ENCODE peak calls at places on chromosomes 12 and 14, in five cellular contexts. I, U, D, N and E are unnamed samples.

GRCh38 chr14:42140001-42140400 is 533.3 kb downstream of the LRFN5 start:
- DNase-seq in D (no peak), I (no peak), U (no peak), N (no peak), E (no peak)

GRCh38 chr12:57896437-57897201 is 44.7 kb upstream of the ATP23 start:
- DNase-seq in D (peak), I (no peak), N (no peak), U (peak), E (peak)

GRCh38 chr14:64005822-64006221 is 153.0 kb downstream of the SYNE2 start:
- DNase-seq in D (no peak), I (peak), U (no peak), N (no peak), E (no peak)

GRCh38 chr14:68817513-68818212 is 24.8 kb upstream of the ZFP36L1 start:
- DNase-seq in I (no peak), U (no peak), D (no peak), N (no peak), E (no peak)

GRCh38 chr14:101474563-101475467 is 86.5 kb upstream of the DIO3 start:
- DNase-seq in U (no peak), N (no peak), I (no peak), D (no peak), E (no peak)

GRCh38 chr12:64528616-64529015 is 76.7 kb downstream of the TBK1 start:
- DNase-seq in D (no peak), I (no peak), U (peak), N (no peak), E (no peak)

GRCh38 chr14:50363734-50364113 is 33.0 kb downstream of the CDKL1 start:
- DNase-seq in I (peak), D (no peak), U (no peak), N (no peak), E (no peak)

GRCh38 chr12:120713861-120714482 is 3.7 kb downstream of the UNC119B start:
- DNase-seq in D (peak), I (peak), U (peak), N (peak), E (peak)

GRCh38 chr14:63178912-63179311 is 25.3 kb upstream of the RHOJ start:
- DNase-seq in D (no peak), N (no peak), I (no peak), U (no peak), E (no peak)

GRCh38 chr14:99254391-99255009 is 17.5 kb downstream of the BCL11B start:
- DNase-seq in I (no peak), D (no peak), N (no peak), U (no peak), E (no peak)

GRCh38 chr12:72273499-72273837 is 1.3 kb downstream of the TRHDE start:
- DNase-seq in D (no peak), N (no peak), U (no peak), I (no peak), E (no peak)

GRCh38 chr12:69343357-69343756 is 4.8 kb upstream of the LYZ start:
- DNase-seq in N (no peak), I (no peak), U (no peak), D (no peak), E (no peak)

GRCh38 chr14:54730156-54730961 is 163.4 kb downstream of the SAMD4A start:
- DNase-seq in N (peak), I (peak), D (no peak), U (no peak), E (no peak)

GRCh38 chr12:103833095-103833777 is 7.8 kb downstream of the NT5DC3 start:
- DNase-seq in U (no peak), N (no peak), I (no peak), D (no peak), E (no peak)

GRCh38 chr12:85805654-85806053 is 30.6 kb downstream of the RASSF9 start:
- DNase-seq in N (no peak), D (no peak), U (no peak), I (no peak), E (no peak)

GRCh38 chr12:24902521-24903304 is 46.2 kb downstream of the BCAT1 start:
- DNase-seq in N (no peak), D (peak), I (no peak), U (no peak), E (no peak)

GRCh38 chr14:95065411-95065810 is 91.9 kb downstream of the DICER1 start:
- DNase-seq in D (no peak), I (no peak), N (no peak), U (no peak), E (no peak)

GRCh38 chr12:107126688-107127481 is 33.5 kb upstream of the CRY1 start:
- DNase-seq in I (no peak), D (no peak), N (no peak), U (peak), E (no peak)

GRCh38 chr14:54098536-54098935 is 141.9 kb upstream of the BMP4 start:
- DNase-seq in I (no peak), N (no peak), D (no peak), U (no peak), E (no peak)

GRCh38 chr12:75553865-75554555 is 42.6 kb upstream of the KRR1 start:
- DNase-seq in I (no peak), D (no peak), N (no peak), U (no peak), E (no peak)
- H3K27ac ChIP-seq in I (no peak), D (no peak), N (no peak), U (no peak), E (peak)

GRCh38 chr12:53010955-53011354 is 4.7 kb downstream of the EIF4B start:
- DNase-seq in D (no peak), I (no peak), U (no peak), N (no peak), E (no peak)

GRCh38 chr12:53014709-53015108 is 8.5 kb downstream of the EIF4B start:
- DNase-seq in N (no peak), D (no peak), U (no peak), I (no peak), E (no peak)

GRCh38 chr12:53011889-53012288 is 5.6 kb downstream of the EIF4B start:
- DNase-seq in N (no peak), U (no peak), D (no peak), I (no peak), E (no peak)

GRCh38 chr12:53006810-53007742 is 820 bp downstream of the EIF4B start:
- DNase-seq in I (peak), D (peak), U (peak), N (peak), E (peak)

GRCh38 chr12:53012928-53013327 is 6.7 kb downstream of the EIF4B start:
- DNase-seq in D (no peak), I (no peak), U (no peak), N (no peak), E (no peak)
- H3K27ac ChIP-seq in D (no peak), I (no peak), U (no peak), N (no peak), E (no peak)

DNA sequence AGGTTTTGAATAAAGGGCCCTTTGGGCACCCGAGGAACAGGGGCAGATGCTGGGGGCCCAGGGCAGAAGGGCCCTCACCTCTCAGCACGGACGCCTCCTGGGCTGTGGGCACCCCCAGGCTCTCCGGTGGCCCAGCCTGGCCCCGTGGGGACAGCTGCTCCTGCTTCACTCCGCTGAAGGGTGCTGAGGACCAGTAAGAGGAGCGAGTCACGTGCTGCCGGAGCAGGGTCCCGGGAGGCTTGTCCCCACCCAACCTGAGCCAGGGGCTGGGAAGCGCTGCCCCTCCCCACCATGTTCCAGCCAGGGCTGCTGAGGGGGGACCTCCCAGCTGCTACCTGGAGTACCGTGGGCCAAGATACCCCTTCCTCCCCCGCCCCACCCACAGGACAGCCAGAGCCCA is 59.5 kb downstream of the RFLNA start:
- DNase-seq in U (no peak), I (no peak), D (no peak), N (no peak), E (no peak)
- H3K27ac ChIP-seq in U (no peak), I (no peak), D (no peak), N (no peak), E (no peak)

DNA sequence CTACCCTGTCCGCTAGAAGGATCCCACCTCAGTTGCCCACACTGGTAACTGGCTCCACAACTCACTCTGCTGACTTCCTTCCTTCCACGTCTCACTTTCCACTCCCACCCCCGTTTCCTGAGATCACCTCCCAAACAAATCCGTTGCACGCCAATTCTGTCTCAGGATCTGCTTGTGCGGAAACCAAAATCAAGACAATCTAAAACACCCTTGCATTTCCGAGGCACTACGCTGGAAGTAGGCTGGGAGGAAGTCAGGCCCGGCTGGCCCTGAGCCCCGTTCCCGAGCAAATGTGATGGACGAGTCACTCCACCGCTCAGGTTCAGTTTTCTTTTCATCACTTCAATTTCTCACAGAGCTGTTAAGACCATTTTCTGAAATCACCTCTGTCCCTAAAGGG is 23.1 kb downstream of the ABCB9 start:
- DNase-seq in I (no peak), D (no peak), U (no peak), N (no peak), E (no peak)
- H3K27ac ChIP-seq in I (no peak), D (no peak), U (no peak), N (no peak), E (no peak)

DNA sequence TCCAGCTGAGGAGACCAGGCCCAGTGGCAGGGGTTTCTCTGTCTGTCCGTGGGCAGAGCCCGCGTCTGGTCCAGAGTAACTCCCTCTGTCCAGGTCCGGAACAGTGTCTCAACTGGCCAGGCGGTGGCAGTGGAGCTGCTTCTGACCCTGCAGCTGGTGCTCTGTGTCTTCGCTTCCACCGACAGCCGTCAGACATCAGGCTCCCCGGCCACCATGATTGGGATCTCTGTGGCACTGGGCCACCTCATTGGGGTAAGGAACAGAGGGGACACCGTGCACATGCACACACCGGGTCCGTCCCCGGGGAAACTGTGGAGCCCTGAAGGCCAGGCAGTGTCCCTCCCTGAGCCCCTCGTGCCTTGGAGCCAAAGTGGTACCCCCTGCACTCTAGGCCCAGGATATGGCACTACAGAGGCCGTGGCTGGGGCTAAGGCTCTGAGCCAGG is 1.5 kb downstream of the AQP6 start:
- DNase-seq in U (peak), I (no peak), D (peak), N (no peak), E (peak)
- H3K27ac ChIP-seq in U (no peak), I (no peak), D (peak), N (no peak), E (no peak)